ENCODE peak calls at places on chromosomes 2 and 18, in four cellular contexts. One of them, this sample, is unnamed.

GRCh38 chr2:28624798-28625701 is 126.6 kb upstream of the PPP1CB start:
- DNase-seq in endothelial cell: no peak
- DNase-seq in IMR-90: peak
- DNase-seq in CD8-positive, alpha-beta T cell: peak
- DNase-seq in this sample: no peak

GRCh38 chr18:22180722-22181121 is 11.3 kb downstream of the GATA6 start:
- DNase-seq in endothelial cell: no peak
- DNase-seq in IMR-90: no peak
- DNase-seq in CD8-positive, alpha-beta T cell: no peak
- DNase-seq in this sample: no peak

GRCh38 chr2:150681120-150681796 is 193.8 kb upstream of the RND3 start:
- DNase-seq in endothelial cell: no peak
- DNase-seq in IMR-90: peak
- DNase-seq in CD8-positive, alpha-beta T cell: no peak
- DNase-seq in this sample: no peak

GRCh38 chr18:73683618-73684238 is 463.9 kb downstream of the FBXO15 start:
- DNase-seq in endothelial cell: no peak
- DNase-seq in IMR-90: peak
- DNase-seq in CD8-positive, alpha-beta T cell: no peak
- DNase-seq in this sample: no peak

GRCh38 chr18:44761812-44762211 is 81.1 kb downstream of the SETBP1 start:
- DNase-seq in endothelial cell: no peak
- DNase-seq in IMR-90: no peak
- DNase-seq in CD8-positive, alpha-beta T cell: no peak
- DNase-seq in this sample: no peak

GRCh38 chr2:181823405-181823804 is 68.1 kb upstream of the ITPRID2 start:
- DNase-seq in endothelial cell: no peak
- DNase-seq in IMR-90: peak
- DNase-seq in CD8-positive, alpha-beta T cell: no peak
- DNase-seq in this sample: no peak

GRCh38 chr2:74261204-74261864 is 62.9 kb downstream of the MTHFD2 start:
- DNase-seq in endothelial cell: peak
- DNase-seq in IMR-90: no peak
- DNase-seq in CD8-positive, alpha-beta T cell: no peak
- DNase-seq in this sample: no peak

GRCh38 chr2:89849731-89850130 is 1158.3 kb downstream of the RPIA start:
- DNase-seq in endothelial cell: no peak
- DNase-seq in IMR-90: no peak
- DNase-seq in CD8-positive, alpha-beta T cell: no peak
- DNase-seq in this sample: no peak

GRCh38 chr2:11305958-11306357 is 38.5 kb downstream of the ROCK2 start:
- DNase-seq in endothelial cell: no peak
- DNase-seq in IMR-90: peak
- DNase-seq in CD8-positive, alpha-beta T cell: no peak
- DNase-seq in this sample: no peak

GRCh38 chr2:127024769-127025356 is 82.1 kb downstream of the BIN1 start:
- DNase-seq in endothelial cell: peak
- DNase-seq in IMR-90: peak
- DNase-seq in CD8-positive, alpha-beta T cell: no peak
- DNase-seq in this sample: peak
- TF ChIP-seq CTCF in endothelial cell: no peak
- TF ChIP-seq CTCF in IMR-90: peak
- TF ChIP-seq CTCF in CD8-positive, alpha-beta T cell: no peak
- TF ChIP-seq CTCF in this sample: no peak

GRCh38 chr2:38153476-38153875 is 77.5 kb upstream of the CYP1B1 start:
- DNase-seq in endothelial cell: no peak
- DNase-seq in IMR-90: no peak
- DNase-seq in CD8-positive, alpha-beta T cell: no peak
- DNase-seq in this sample: no peak
- TF ChIP-seq CTCF in endothelial cell: no peak
- TF ChIP-seq CTCF in IMR-90: no peak
- TF ChIP-seq CTCF in CD8-positive, alpha-beta T cell: no peak
- TF ChIP-seq CTCF in this sample: no peak

GRCh38 chr18:70499218-70499691 is 210.4 kb downstream of the SOCS6 start:
- DNase-seq in endothelial cell: no peak
- DNase-seq in IMR-90: no peak
- DNase-seq in CD8-positive, alpha-beta T cell: no peak
- DNase-seq in this sample: no peak
- TF ChIP-seq CTCF in endothelial cell: no peak
- TF ChIP-seq CTCF in IMR-90: no peak
- TF ChIP-seq CTCF in CD8-positive, alpha-beta T cell: no peak
- TF ChIP-seq CTCF in this sample: no peak

GRCh38 chr18:75344161-75344560 is 83.3 kb downstream of the SMIM21 start:
- DNase-seq in endothelial cell: no peak
- DNase-seq in IMR-90: no peak
- DNase-seq in CD8-positive, alpha-beta T cell: no peak
- DNase-seq in this sample: no peak
- TF ChIP-seq CTCF in endothelial cell: no peak
- TF ChIP-seq CTCF in IMR-90: no peak
- TF ChIP-seq CTCF in CD8-positive, alpha-beta T cell: no peak
- TF ChIP-seq CTCF in this sample: no peak

DNA sequence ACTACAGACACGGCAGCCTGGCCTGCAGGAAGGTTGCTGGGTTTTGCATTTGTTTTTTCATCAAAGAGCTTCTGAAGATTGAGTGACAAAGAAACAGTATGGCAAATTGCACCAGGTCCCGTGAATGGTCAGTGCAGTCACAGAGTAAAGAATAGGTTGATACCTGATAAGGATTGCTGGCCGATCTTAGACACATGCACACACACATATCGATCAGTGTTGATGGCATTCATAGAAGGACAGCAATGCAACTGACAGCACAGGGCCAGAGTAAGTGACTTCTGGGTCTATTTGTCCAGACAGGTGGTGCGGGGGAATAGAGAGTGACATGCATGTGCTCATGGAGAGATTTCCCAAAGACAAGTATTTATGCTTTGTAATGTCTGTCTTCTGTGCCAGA is 42.8 kb downstream of the NRP2 start:
- DNase-seq in endothelial cell: no peak
- DNase-seq in IMR-90: no peak
- DNase-seq in CD8-positive, alpha-beta T cell: no peak
- DNase-seq in this sample: no peak
- TF ChIP-seq CTCF in endothelial cell: no peak
- TF ChIP-seq CTCF in IMR-90: no peak
- TF ChIP-seq CTCF in CD8-positive, alpha-beta T cell: no peak
- TF ChIP-seq CTCF in this sample: no peak

DNA sequence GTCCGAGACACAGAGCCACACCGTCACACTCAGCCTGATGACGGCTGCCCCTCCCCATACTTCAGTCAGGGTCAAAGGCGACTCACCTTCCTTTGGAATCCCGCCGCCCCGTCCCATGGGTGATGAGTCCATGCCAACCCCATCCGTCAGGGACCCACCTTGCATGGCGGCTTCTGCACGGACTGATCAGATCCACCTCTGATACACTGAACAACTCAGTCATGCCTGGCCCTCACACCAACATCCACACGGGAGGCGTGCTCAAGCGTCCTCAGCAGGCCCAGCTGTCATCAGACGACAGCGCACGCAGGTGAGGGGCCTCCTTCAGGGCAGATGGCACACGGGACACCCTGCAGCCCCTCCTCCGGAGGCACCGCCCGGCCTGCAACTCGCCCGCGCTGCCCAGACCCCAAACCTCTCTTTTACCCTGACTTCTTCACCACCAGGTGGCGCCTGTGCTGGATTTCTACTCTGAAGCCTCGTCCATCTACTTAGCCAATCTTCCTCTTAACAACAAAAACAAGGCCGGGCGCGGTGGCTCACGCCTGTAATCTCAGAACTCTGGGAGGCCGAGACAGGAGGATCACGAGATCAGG is 89.2 kb downstream of the ZNF516 start:
- DNase-seq in endothelial cell: peak
- DNase-seq in IMR-90: peak
- DNase-seq in CD8-positive, alpha-beta T cell: peak
- DNase-seq in this sample: peak
- TF ChIP-seq CTCF in endothelial cell: peak
- TF ChIP-seq CTCF in IMR-90: peak
- TF ChIP-seq CTCF in CD8-positive, alpha-beta T cell: peak
- TF ChIP-seq CTCF in this sample: peak

This sample was measured in neural crest cell.